ENCODE peak calls at places on chromosome 6, in six cellular contexts. T is K562, P is A549, N is GM12878, R is upper lobe of left lung, M is HepG2. G is an unnamed sample.

GRCh38 chr6:53579338-53579737 is 34.4 kb upstream of the GCLC start:
- ATAC-seq in T (no peak), P (no peak), N (no peak), R (no peak), M (no peak), G (no peak)

GRCh38 chr6:40409143-40409542 is 178.0 kb downstream of the LRFN2 start:
- ATAC-seq in T (no peak), P (no peak), N (no peak), R (no peak), M (no peak), G (no peak)

GRCh38 chr6:43020847-43021246 is 576 bp upstream of the RRP36 start:
- ATAC-seq in T (peak; percentile 34), P (peak; percentile 45), N (no peak), R (no peak), M (peak; percentile 16), G (no peak)

GRCh38 chr6:3943373-3943772 is 94.2 kb downstream of the FAM50B start:
- ATAC-seq in T (no peak), P (no peak), N (no peak), R (no peak), M (no peak), G (no peak)

GRCh38 chr6:30965140-30965601 is 18.3 kb upstream of the MUC21 start:
- ATAC-seq in T (no peak), P (no peak), N (no peak), R (no peak), M (peak; percentile 18), G (no peak)

GRCh38 chr6:3063733-3064700 is 4.3 kb upstream of the RIPK1 start:
- ATAC-seq in T (peak; percentile 91), P (peak; percentile 95), N (peak; percentile 88), R (peak; percentile 96), M (peak; percentile 91), G (peak; percentile 94)

GRCh38 chr6:157823001-157823522 is at the start of gene SNX9:
- ATAC-seq in T (peak; percentile 82), P (peak; percentile 90), N (peak; percentile 72), R (peak; percentile 95), M (peak; percentile 86), G (peak; percentile 95)

GRCh38 chr6:159837141-159837490 is 37.0 kb downstream of the PNLDC1 start:
- ATAC-seq in T (no peak), P (no peak), N (no peak), R (no peak), M (no peak), G (no peak)

GRCh38 chr6:163232649-163233048 is 181.9 kb upstream of the QKI start:
- ATAC-seq in T (no peak), P (no peak), N (no peak), R (peak; percentile 20), M (no peak), G (no peak)

DNA sequence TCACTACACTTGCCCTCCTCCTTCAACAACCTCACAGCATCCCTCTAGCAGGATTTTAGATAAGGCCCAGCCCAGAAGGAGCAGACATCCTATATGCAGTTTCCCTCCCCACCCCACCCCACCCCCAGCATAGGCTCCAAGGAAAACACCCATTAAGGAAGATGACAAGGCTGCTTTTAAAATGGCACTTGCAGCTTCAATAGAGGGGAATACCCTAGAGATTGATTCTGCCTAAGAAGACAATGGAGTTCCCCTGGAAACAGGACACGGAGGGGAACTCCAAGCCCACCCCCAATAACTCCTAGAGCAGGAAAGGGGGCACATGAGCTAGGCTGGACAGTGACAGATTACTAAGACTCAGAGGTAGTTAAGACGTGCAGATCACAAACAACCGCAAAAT is 34.7 kb downstream of the CPNE5 start:
- ATAC-seq in T (no peak), P (no peak), N (no peak), R (no peak), M (no peak), G (no peak)
- H3K4me3 ChIP-seq in T (no peak overlapping the region), P (no peak overlapping the region), N (no peak overlapping the region), R (no peak overlapping the region), M (no peak overlapping the region), G (no peak overlapping the region)

DNA sequence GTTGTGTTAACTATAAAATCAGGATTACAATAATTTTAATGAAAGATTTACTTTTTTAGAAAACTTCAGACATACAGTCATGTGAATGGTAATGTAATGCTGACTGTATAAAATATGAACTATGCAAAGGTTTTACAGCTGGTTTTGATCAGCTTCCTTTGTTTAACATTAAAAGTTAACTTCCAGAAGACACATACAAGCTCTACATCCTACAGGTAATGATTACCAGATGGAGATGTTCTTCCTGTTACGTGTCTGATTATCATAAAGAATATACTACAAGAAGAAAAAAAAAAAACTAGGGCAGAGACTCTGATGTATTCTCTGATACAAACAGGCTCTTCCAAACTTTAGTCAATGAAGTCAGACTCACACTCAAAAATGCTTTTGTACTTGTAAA is 251.9 kb upstream of the RUNX2 start:
- ATAC-seq in T (no peak), P (no peak), N (no peak), R (no peak), M (no peak), G (no peak)
- TF ChIP-seq EP300 in T (no peak), P (no peak), N (no peak), R (no peak), M (no peak), G (no peak)

GRCh38 chr6:37103169-37104039 is 66.5 kb upstream of the PIM1 start:
- ATAC-seq in T (peak; percentile 80), P (peak; percentile 28), N (peak; percentile 56), R (peak; percentile 39), M (peak; percentile 37), G (peak; percentile 23)
- H3K4me3 ChIP-seq in T (peak overlapping the region; percentile 33), P (peak overlapping the region; percentile 30), N (peak overlapping the region; percentile 47), R (peak overlapping the region; percentile 44), M (peak overlapping the region; percentile 19), G (peak overlapping the region; percentile 28)

DNA sequence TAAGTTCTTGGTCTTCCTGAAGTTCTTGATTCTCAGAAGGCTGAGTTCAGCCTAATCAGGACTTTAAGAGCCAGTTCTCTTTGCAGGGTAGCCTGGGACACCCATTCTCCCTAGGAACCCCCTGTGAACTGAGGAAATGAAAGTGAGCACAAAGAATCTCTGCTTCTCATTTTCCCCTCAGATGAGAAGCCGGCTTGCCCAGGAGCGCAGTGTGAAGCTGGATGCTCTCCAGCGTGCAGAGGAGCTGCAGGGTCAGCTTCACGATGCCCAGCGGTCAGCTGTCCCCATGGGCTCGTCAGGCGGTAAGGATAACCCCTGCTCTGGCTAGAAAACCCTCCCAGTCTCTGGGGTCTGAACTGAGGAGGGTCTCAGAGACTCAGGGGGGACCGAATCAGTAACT is 34.0 kb downstream of the CD164 start:
- ATAC-seq in T (no peak), P (no peak), N (no peak), R (peak; percentile 34), M (no peak), G (peak; percentile 38)
- TF ChIP-seq EP300 in T (no peak), P (no peak), N (no peak), R (no peak), M (no peak), G (no peak)

GRCh38 chr6:167226791-167227190 is 64.3 kb upstream of the UNC93A start:
- ATAC-seq in T (no peak), P (no peak), N (no peak), R (no peak), M (no peak), G (no peak)
- H3K4me3 ChIP-seq in T (no peak overlapping the region), P (no peak overlapping the region), N (no peak overlapping the region), R (no peak overlapping the region), M (no peak overlapping the region), G (no peak overlapping the region)

DNA sequence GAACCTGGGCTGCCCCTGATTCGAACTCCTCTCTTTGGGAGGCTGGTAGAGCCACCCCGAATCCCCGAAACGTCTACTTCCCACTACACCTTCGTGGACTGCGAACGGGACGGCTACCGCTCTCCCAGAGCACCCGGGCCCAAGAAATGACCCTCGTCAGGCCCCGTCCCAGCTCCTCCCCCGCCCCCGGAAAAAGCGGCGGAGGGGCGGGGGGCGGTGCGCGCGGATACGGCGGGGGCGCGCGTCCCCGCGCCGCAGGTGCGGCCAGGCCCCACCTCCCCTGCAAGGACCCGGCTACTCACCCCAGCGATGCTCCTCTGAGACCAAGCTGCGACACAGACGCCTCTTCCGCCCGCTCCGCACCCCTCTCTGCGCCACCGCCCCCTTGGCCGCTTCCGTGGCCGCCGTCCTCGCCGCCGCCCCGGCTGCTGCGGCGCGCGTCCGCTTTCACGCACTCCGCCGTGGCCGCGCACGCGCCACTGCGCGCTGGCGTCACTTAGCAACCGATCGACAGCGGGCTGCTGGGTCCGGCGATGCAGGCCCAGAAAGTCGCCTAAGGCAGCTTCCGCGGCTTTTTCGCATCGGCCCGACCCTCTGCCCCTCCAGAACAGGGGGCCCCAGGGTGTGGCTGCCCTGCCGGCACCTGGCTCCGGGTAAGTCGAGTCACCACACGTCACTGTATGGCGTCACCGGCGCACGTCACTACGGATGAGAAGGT is at the start of gene BTBD9:
- ATAC-seq in T (peak; percentile 94), P (peak; percentile 91), N (peak; percentile 90), R (peak; percentile 97), M (peak; percentile 90), G (peak; percentile 93)
- TF ChIP-seq EP300 in T (peak; percentile 2), P (no peak), N (no peak), R (no peak), M (no peak), G (peak; percentile 39)

DNA sequence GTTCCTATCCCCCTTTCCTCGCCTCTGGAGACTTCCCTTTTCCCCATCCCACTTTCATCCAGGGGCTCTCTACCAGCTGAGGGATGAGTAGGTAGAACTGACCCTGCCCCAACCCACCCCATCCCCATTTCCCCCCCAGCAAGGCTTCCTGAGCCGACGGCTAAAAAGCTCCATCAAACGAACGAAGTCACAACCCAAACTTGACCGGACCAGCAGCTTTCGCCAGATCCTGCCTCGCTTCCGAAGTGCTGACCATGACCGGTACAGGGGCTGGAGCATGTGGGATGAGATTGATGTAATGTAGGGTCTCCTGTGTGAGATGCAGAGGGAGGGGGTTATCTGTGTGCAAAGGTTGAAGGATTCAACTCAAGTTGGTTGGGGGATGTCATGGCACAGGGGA is 12.7 kb downstream of the SYNGAP1 start:
- ATAC-seq in T (no peak), P (no peak), N (no peak), R (no peak), M (no peak), G (no peak)
- H3K4me3 ChIP-seq in T (no peak overlapping the region), P (no peak overlapping the region), N (peak overlapping the region; percentile 80), R (no peak overlapping the region), M (no peak overlapping the region), G (no peak overlapping the region)

G was measured in gastroesophageal sphincter.